ENCODE peak calls at places on chromosomes 3 and 15, in nine cellular contexts. D is AG10803, F is upper lobe of right lung, T is choroid plexus epithelial cell, B is fibroblast of pulmonary artery, L is GM20000, C is RWPE2, N is psoas muscle, R is uterus. A is an unnamed sample.
A peak's percentile ranks its signal among the peaks of the same experiment; 100 is the strongest.

GRCh38 chr3:195208183-195208582 is 62.8 kb downstream of the XXYLT1 start:
- DNase-seq in R (peak; percentile 11), N (peak; percentile 41), T (no peak), D (no peak), L (peak; percentile 61), F (peak; percentile 29), C (no peak), B (no peak), A (no peak)

GRCh38 chr15:60574801-60575631 is 96.1 kb upstream of the ICE2 start:
- DNase-seq in N (no peak), L (no peak), R (no peak), B (no peak), T (no peak), C (no peak), D (no peak), F (no peak), A (no peak)

GRCh38 chr15:82739086-82739485 is 29.4 kb upstream of the AP3B2 start:
- DNase-seq in B (no peak), F (no peak), T (peak; percentile 41), L (no peak), C (no peak), R (no peak), D (peak; percentile 18), N (no peak), A (no peak)

GRCh38 chr3:126988451-126989021 is 5.6 kb downstream of the PLXNA1 start:
- DNase-seq in R (no peak), D (no peak), L (no peak), B (no peak), C (no peak), F (no peak), T (no peak), N (no peak), A (no peak)

GRCh38 chr3:194351080-194351672 is at the start of gene CPN2:
- DNase-seq in L (no peak), R (no peak), F (no peak), C (peak; percentile 39), N (no peak), B (no peak), T (no peak), D (no peak), A (no peak)

GRCh38 chr3:154247806-154248480 is 76.3 kb downstream of the DHX36 start:
- DNase-seq in R (no peak), L (no peak), N (no peak), D (no peak), F (no peak), B (no peak), T (no peak), C (no peak), A (no peak)

GRCh38 chr15:58527573-58528196 is 95.9 kb downstream of the LIPC start:
- DNase-seq in B (no peak), D (no peak), C (peak; percentile 18), F (no peak), L (no peak), N (no peak), T (no peak), R (no peak), A (no peak)

GRCh38 chr3:194129581-194130133 is 6.3 kb upstream of the HES1 start:
- DNase-seq in L (no peak), D (peak; percentile 76), T (peak; percentile 57), N (no peak), F (no peak), B (peak; percentile 67), C (no peak), R (peak; percentile 37), A (peak; percentile 52)

GRCh38 chr3:134232146-134232545 is 18.5 kb downstream of the RYK start:
- DNase-seq in L (no peak), T (peak; percentile 26), F (no peak), R (no peak), D (peak; percentile 47), B (peak; percentile 39), N (no peak), C (no peak), A (no peak)

GRCh38 chr3:70996082-70996481 is 587.4 kb downstream of the FOXP1 start:
- DNase-seq in N (no peak), R (no peak), L (no peak), B (no peak), C (no peak), T (no peak), D (no peak), F (no peak), A (no peak)

GRCh38 chr15:38818156-38818745 is 253.6 kb upstream of the RASGRP1 start:
- DNase-seq in L (no peak), T (no peak), D (no peak), R (no peak), N (no peak), B (no peak), F (no peak), C (no peak), A (no peak)

GRCh38 chr15:88258021-88258641 is 1.6 kb upstream of the NTRK3 start:
- DNase-seq in F (peak; percentile 64), N (no peak), C (no peak), T (peak; percentile 9), D (peak; percentile 11), R (no peak), L (no peak), B (peak; percentile 8), A (peak; percentile 78)

GRCh38 chr15:94579261-94579660 is 347.9 kb downstream of the MCTP2 start:
- DNase-seq in F (no peak), B (no peak), R (no peak), C (no peak), L (no peak), N (no peak), T (no peak), D (no peak), A (no peak)

GRCh38 chr15:94580186-94580585 is 348.8 kb downstream of the MCTP2 start:
- DNase-seq in D (no peak), R (no peak), F (no peak), T (no peak), L (no peak), C (no peak), N (no peak), B (no peak), A (no peak)

GRCh38 chr15:94582368-94582767 is 351.0 kb downstream of the MCTP2 start:
- DNase-seq in C (no peak), B (peak; percentile 25), T (peak; percentile 25), L (peak; percentile 21), D (no peak), N (no peak), F (no peak), R (no peak), A (peak; percentile 36)

GRCh38 chr15:94576889-94577533 is 345.6 kb downstream of the MCTP2 start:
- DNase-seq in B (peak; percentile 6), N (no peak), T (peak; percentile 11), C (no peak), F (no peak), R (no peak), D (peak; percentile 0), L (peak; percentile 42), A (peak; percentile 47)
- TF ChIP-seq CTCF in B (peak; percentile 30), N (peak; percentile 26), T (peak; percentile 58), C (peak; percentile 92), F (peak; percentile 67), R (no peak), D (peak; percentile 52), L (peak; percentile 62), A (peak; percentile 83)

DNA sequence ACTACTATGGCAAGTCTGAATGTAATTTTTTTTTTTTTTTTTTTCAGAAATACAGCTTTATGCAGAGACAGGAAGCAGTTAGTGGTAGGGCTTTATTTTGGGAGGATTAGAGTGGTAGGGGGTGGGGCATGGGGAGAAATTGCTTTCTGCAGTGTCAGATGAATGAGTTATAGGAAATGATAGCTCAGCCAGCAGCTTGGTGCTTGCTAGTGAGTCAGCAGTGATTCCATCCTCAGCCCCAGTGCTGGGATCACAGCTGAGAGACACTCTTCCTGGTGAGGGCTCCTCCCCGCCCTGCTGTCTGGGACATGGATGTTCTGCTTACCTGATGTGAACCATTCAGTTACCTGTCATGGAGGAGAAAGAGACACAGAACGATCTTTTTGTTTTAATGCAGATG is 39.6 kb downstream of the SEMA6D start:
- DNase-seq in L (no peak), B (peak; percentile 74), F (no peak), T (peak; percentile 82), D (peak; percentile 76), R (no peak), N (peak; percentile 79), C (peak; percentile 90), A (no peak)
- TF ChIP-seq CTCF in L (no peak), B (no peak), F (no peak), T (no peak), D (no peak), R (no peak), N (no peak), C (no peak), A (no peak)

GRCh38 chr3:113275876-113276580 is 64.7 kb downstream of the BOC start:
- DNase-seq in B (peak; percentile 49), F (no peak), T (peak; percentile 83), D (peak; percentile 83), C (no peak), N (peak; percentile 80), L (peak; percentile 65), R (no peak), A (peak; percentile 47)
- TF ChIP-seq CTCF in B (no peak), F (no peak), T (peak; percentile 47), D (peak; percentile 23), C (peak; percentile 31), N (no peak), L (no peak), R (no peak), A (no peak)

GRCh38 chr15:90706394-90707327 is 10.5 kb upstream of the BLM start:
- DNase-seq in L (no peak), F (no peak), T (no peak), N (no peak), R (no peak), D (no peak), B (no peak), C (no peak), A (no peak)
- TF ChIP-seq CTCF in L (no peak), F (no peak), T (no peak), N (no peak), R (no peak), D (no peak), B (no peak), C (no peak), A (no peak)

DNA sequence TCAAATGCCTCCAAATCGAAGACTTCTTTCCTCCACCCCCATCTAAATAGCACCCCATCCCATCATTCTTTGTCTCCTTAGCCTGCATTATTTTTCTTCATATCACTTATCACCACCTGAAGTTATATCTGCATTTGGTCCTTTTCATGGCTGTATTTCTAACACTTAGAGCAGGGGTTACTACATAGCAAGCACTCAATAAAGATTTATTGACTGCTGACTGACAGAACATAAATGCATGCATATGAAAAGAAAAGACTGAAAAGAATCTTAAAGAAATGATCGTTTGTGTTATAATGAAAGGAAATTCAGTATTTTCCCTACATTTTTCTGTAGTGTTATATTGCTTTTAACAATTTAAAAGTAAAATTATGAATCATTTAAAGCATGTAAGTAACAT is 1.4 kb downstream of the LRRC31 start:
- DNase-seq in L (no peak), D (no peak), R (no peak), C (no peak), T (no peak), N (no peak), B (no peak), F (no peak), A (no peak)
- TF ChIP-seq CTCF in L (no peak), D (no peak), R (no peak), C (no peak), T (no peak), N (no peak), B (no peak), F (no peak), A (no peak)